ENCODE peak calls at places on chromosomes 5 and 9, in eight cellular contexts. One of them, this sample, is unnamed.

GRCh38 chr9:86546712-86547111 is 192.5 kb upstream of the TUT7 start:
- DNase-seq in breast epithelium: no peak
- DNase-seq in AG04450: no peak
- DNase-seq in kidney epithelial cell: no peak
- DNase-seq in GM20000: no peak
- DNase-seq in Calu3: no peak
- DNase-seq in ovary: no peak
- DNase-seq in IMR-90: no peak
- DNase-seq in this sample: peak

GRCh38 chr9:79788662-79789061 is 216.9 kb downstream of the TLE4 start:
- DNase-seq in breast epithelium: no peak
- DNase-seq in AG04450: no peak
- DNase-seq in kidney epithelial cell: no peak
- DNase-seq in GM20000: no peak
- DNase-seq in Calu3: no peak
- DNase-seq in ovary: no peak
- DNase-seq in IMR-90: no peak
- DNase-seq in this sample: no peak

GRCh38 chr5:5231576-5231975 is 91.4 kb downstream of the ADAMTS16 start:
- DNase-seq in breast epithelium: no peak
- DNase-seq in AG04450: no peak
- DNase-seq in kidney epithelial cell: no peak
- DNase-seq in GM20000: no peak
- DNase-seq in Calu3: no peak
- DNase-seq in ovary: no peak
- DNase-seq in IMR-90: no peak
- DNase-seq in this sample: no peak

GRCh38 chr5:65018763-65019162 is 250.0 kb downstream of the CWC27 start:
- DNase-seq in breast epithelium: no peak
- DNase-seq in AG04450: no peak
- DNase-seq in kidney epithelial cell: no peak
- DNase-seq in GM20000: no peak
- DNase-seq in Calu3: no peak
- DNase-seq in ovary: no peak
- DNase-seq in IMR-90: no peak
- DNase-seq in this sample: no peak

GRCh38 chr5:33975846-33976245 is 8.6 kb downstream of the SLC45A2 start:
- DNase-seq in breast epithelium: no peak
- DNase-seq in AG04450: no peak
- DNase-seq in kidney epithelial cell: no peak
- DNase-seq in GM20000: no peak
- DNase-seq in Calu3: no peak
- DNase-seq in ovary: no peak
- DNase-seq in IMR-90: peak
- DNase-seq in this sample: peak

GRCh38 chr9:37949576-37949975 is 45.6 kb upstream of the SLC25A51 start:
- DNase-seq in breast epithelium: no peak
- DNase-seq in AG04450: no peak
- DNase-seq in kidney epithelial cell: no peak
- DNase-seq in GM20000: no peak
- DNase-seq in Calu3: no peak
- DNase-seq in ovary: no peak
- DNase-seq in IMR-90: no peak
- DNase-seq in this sample: no peak

GRCh38 chr5:139709587-139710369 is 61.6 kb downstream of the CXXC5 start:
- DNase-seq in breast epithelium: no peak
- DNase-seq in AG04450: no peak
- DNase-seq in kidney epithelial cell: no peak
- DNase-seq in GM20000: peak
- DNase-seq in Calu3: no peak
- DNase-seq in ovary: no peak
- DNase-seq in IMR-90: no peak
- DNase-seq in this sample: no peak

GRCh38 chr9:87070331-87070730 is 123.0 kb upstream of the GAS1 start:
- DNase-seq in breast epithelium: no peak
- DNase-seq in AG04450: no peak
- DNase-seq in kidney epithelial cell: no peak
- DNase-seq in GM20000: no peak
- DNase-seq in Calu3: no peak
- DNase-seq in ovary: no peak
- DNase-seq in IMR-90: no peak
- DNase-seq in this sample: no peak

GRCh38 chr9:123606141-123606540 is 250.1 kb downstream of the CRB2 start:
- DNase-seq in breast epithelium: no peak
- DNase-seq in AG04450: no peak
- DNase-seq in kidney epithelial cell: no peak
- DNase-seq in GM20000: no peak
- DNase-seq in Calu3: no peak
- DNase-seq in ovary: no peak
- DNase-seq in IMR-90: no peak
- DNase-seq in this sample: no peak

GRCh38 chr5:165622864-165623536 is 2117.6 kb downstream of the MAT2B start:
- DNase-seq in breast epithelium: no peak
- DNase-seq in AG04450: no peak
- DNase-seq in kidney epithelial cell: no peak
- DNase-seq in GM20000: no peak
- DNase-seq in Calu3: no peak
- DNase-seq in ovary: no peak
- DNase-seq in IMR-90: no peak
- DNase-seq in this sample: no peak

GRCh38 chr5:61618577-61618976 is 286.5 kb downstream of the ZSWIM6 start:
- DNase-seq in breast epithelium: no peak
- DNase-seq in AG04450: no peak
- DNase-seq in kidney epithelial cell: no peak
- DNase-seq in GM20000: no peak
- DNase-seq in Calu3: no peak
- DNase-seq in ovary: no peak
- DNase-seq in IMR-90: no peak
- DNase-seq in this sample: no peak

GRCh38 chr5:175750476-175751080 is 92.7 kb downstream of the HRH2 start:
- DNase-seq in breast epithelium: no peak
- DNase-seq in AG04450: no peak
- DNase-seq in kidney epithelial cell: no peak
- DNase-seq in GM20000: no peak
- DNase-seq in Calu3: no peak
- DNase-seq in ovary: no peak
- DNase-seq in IMR-90: no peak
- DNase-seq in this sample: no peak

GRCh38 chr5:97297063-97297715 is 114.1 kb upstream of the RIOK2 start:
- DNase-seq in breast epithelium: no peak
- DNase-seq in AG04450: no peak
- DNase-seq in kidney epithelial cell: no peak
- DNase-seq in GM20000: peak
- DNase-seq in Calu3: peak
- DNase-seq in ovary: no peak
- DNase-seq in IMR-90: peak
- DNase-seq in this sample: peak

GRCh38 chr9:133729646-133730281 is 8.4 kb downstream of the SARDH start:
- DNase-seq in breast epithelium: peak
- DNase-seq in AG04450: no peak
- DNase-seq in kidney epithelial cell: no peak
- DNase-seq in GM20000: no peak
- DNase-seq in Calu3: no peak
- DNase-seq in ovary: no peak
- DNase-seq in IMR-90: no peak
- DNase-seq in this sample: no peak

GRCh38 chr5:112880219-112880964 is 19.3 kb downstream of the SRP19 start:
- DNase-seq in breast epithelium: no peak
- DNase-seq in AG04450: no peak
- DNase-seq in kidney epithelial cell: no peak
- DNase-seq in GM20000: no peak
- DNase-seq in Calu3: no peak
- DNase-seq in ovary: no peak
- DNase-seq in IMR-90: no peak
- DNase-seq in this sample: no peak

GRCh38 chr5:114782217-114782616 is 387.5 kb downstream of the TRIM36 start:
- DNase-seq in breast epithelium: no peak
- DNase-seq in AG04450: no peak
- DNase-seq in kidney epithelial cell: no peak
- DNase-seq in GM20000: no peak
- DNase-seq in Calu3: no peak
- DNase-seq in ovary: no peak
- DNase-seq in IMR-90: no peak
- DNase-seq in this sample: no peak

GRCh38 chr5:126338516-126339153 is 84.6 kb upstream of the GRAMD2B start:
- DNase-seq in breast epithelium: no peak
- DNase-seq in AG04450: no peak
- DNase-seq in kidney epithelial cell: no peak
- DNase-seq in GM20000: no peak
- DNase-seq in Calu3: no peak
- DNase-seq in ovary: no peak
- DNase-seq in IMR-90: no peak
- DNase-seq in this sample: no peak

GRCh38 chr9:4301971-4302427 is 2.1 kb upstream of the GLIS3 start:
- DNase-seq in breast epithelium: no peak
- DNase-seq in AG04450: peak
- DNase-seq in kidney epithelial cell: peak
- DNase-seq in GM20000: no peak
- DNase-seq in Calu3: no peak
- DNase-seq in ovary: peak
- DNase-seq in IMR-90: peak
- DNase-seq in this sample: peak

DNA sequence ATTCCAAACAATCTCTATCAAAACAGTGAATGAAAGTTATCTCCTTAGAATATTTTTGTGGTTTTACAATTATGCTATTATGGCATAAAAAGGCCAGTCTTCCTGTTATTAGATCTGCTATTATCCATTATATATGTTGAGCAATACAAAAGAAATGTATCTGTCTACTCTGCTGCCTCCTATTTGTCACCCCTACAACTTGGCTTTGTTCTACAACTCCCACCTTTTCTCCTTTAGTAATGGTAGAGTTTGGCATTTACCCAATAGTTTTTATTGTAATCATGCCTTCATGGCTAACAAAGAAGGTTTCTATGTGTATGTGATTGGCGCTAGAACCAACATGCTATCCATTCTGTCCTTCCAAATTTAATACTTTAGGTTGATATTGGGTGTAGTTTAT is 189.2 kb upstream of the PRDM9 start:
- DNase-seq in breast epithelium: no peak
- DNase-seq in AG04450: no peak
- DNase-seq in kidney epithelial cell: no peak
- DNase-seq in GM20000: no peak
- DNase-seq in Calu3: no peak
- DNase-seq in ovary: no peak
- DNase-seq in IMR-90: no peak
- DNase-seq in this sample: no peak
- TF ChIP-seq CTCF in breast epithelium: no peak
- TF ChIP-seq CTCF in AG04450: no peak
- TF ChIP-seq CTCF in kidney epithelial cell: no peak
- TF ChIP-seq CTCF in GM20000: no peak
- TF ChIP-seq CTCF in Calu3: no peak
- TF ChIP-seq CTCF in ovary: no peak
- TF ChIP-seq CTCF in IMR-90: no peak
- TF ChIP-seq CTCF in this sample: no peak

GRCh38 chr5:22852807-22853670 is at the start of gene CDH12:
- DNase-seq in breast epithelium: peak
- DNase-seq in AG04450: no peak
- DNase-seq in kidney epithelial cell: no peak
- DNase-seq in GM20000: peak
- DNase-seq in Calu3: peak
- DNase-seq in ovary: no peak
- DNase-seq in IMR-90: no peak
- DNase-seq in this sample: no peak
- TF ChIP-seq CTCF in breast epithelium: no peak
- TF ChIP-seq CTCF in AG04450: no peak
- TF ChIP-seq CTCF in kidney epithelial cell: no peak
- TF ChIP-seq CTCF in GM20000: no peak
- TF ChIP-seq CTCF in Calu3: no peak
- TF ChIP-seq CTCF in ovary: no peak
- TF ChIP-seq CTCF in IMR-90: no peak
- TF ChIP-seq CTCF in this sample: no peak

DNA sequence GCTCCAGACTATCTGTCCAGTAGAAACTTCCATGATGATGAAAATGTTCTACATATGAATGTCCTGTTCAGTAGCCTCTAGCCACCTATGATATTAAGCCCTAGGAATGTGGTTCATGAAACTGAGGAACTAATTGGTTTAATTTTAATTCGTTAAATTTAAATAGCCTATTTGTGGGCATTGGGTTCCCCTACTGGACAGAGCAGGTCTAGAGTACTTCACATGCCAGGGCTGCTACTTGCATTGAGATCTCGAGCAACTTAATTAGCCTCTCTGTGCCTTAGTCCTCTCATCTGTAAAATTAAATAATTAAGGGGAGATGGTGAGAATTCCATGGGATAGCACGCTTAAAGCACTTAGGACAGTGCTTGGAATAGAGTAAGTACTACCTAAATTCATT is 160.0 kb downstream of the PAPPA start:
- DNase-seq in breast epithelium: no peak
- DNase-seq in AG04450: no peak
- DNase-seq in kidney epithelial cell: no peak
- DNase-seq in GM20000: no peak
- DNase-seq in Calu3: no peak
- DNase-seq in ovary: no peak
- DNase-seq in IMR-90: no peak
- DNase-seq in this sample: no peak
- TF ChIP-seq CTCF in breast epithelium: no peak
- TF ChIP-seq CTCF in AG04450: peak
- TF ChIP-seq CTCF in kidney epithelial cell: no peak
- TF ChIP-seq CTCF in GM20000: no peak
- TF ChIP-seq CTCF in Calu3: no peak
- TF ChIP-seq CTCF in ovary: no peak
- TF ChIP-seq CTCF in IMR-90: peak
- TF ChIP-seq CTCF in this sample: no peak

GRCh38 chr9:130172858-130173461 is 756 bp downstream of the NCS1 start:
- DNase-seq in breast epithelium: no peak
- DNase-seq in AG04450: no peak
- DNase-seq in kidney epithelial cell: no peak
- DNase-seq in GM20000: no peak
- DNase-seq in Calu3: peak
- DNase-seq in ovary: peak
- DNase-seq in IMR-90: no peak
- DNase-seq in this sample: no peak
- TF ChIP-seq CTCF in breast epithelium: no peak
- TF ChIP-seq CTCF in AG04450: no peak
- TF ChIP-seq CTCF in kidney epithelial cell: no peak
- TF ChIP-seq CTCF in GM20000: no peak
- TF ChIP-seq CTCF in Calu3: no peak
- TF ChIP-seq CTCF in ovary: no peak
- TF ChIP-seq CTCF in IMR-90: peak
- TF ChIP-seq CTCF in this sample: no peak

DNA sequence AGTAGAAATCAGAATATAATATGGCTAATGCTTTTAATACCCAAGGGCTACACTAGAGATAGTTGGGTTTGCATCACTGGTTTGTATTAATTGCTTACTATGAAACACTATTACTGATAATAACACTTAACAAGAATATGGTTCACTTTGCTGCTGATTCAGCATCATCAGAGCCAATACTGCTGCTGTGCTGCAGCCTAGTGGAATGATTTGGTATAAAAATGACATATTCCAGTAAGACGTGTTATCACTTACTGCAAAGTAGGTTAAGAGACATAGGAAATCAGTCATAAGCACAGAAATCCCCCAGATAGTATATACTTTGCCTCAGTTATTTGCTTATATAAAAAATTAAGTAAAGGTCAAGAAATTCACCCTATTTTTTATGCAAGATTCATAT is 2.8 kb downstream of the CDH10 start:
- DNase-seq in breast epithelium: no peak
- DNase-seq in AG04450: no peak
- DNase-seq in kidney epithelial cell: no peak
- DNase-seq in GM20000: no peak
- DNase-seq in Calu3: peak
- DNase-seq in ovary: no peak
- DNase-seq in IMR-90: peak
- DNase-seq in this sample: no peak
- TF ChIP-seq CTCF in breast epithelium: no peak
- TF ChIP-seq CTCF in AG04450: no peak
- TF ChIP-seq CTCF in kidney epithelial cell: peak
- TF ChIP-seq CTCF in GM20000: no peak
- TF ChIP-seq CTCF in Calu3: peak
- TF ChIP-seq CTCF in ovary: no peak
- TF ChIP-seq CTCF in IMR-90: peak
- TF ChIP-seq CTCF in this sample: peak